ENCODE peak calls at places on chromosomes 2 and 18, in six cellular contexts. D, K, R, G, I and V are unnamed samples.

GRCh38 chr2:101349893-101350662 is 37.2 kb downstream of the CREG2 start:
- DNase-seq in D (no peak), K (no peak), G (no peak), R (peak; percentile 50), I (no peak), V (no peak)

GRCh38 chr2:183543731-183544130 is 419.5 kb downstream of the NUP35 start:
- DNase-seq in D (no peak), I (no peak), K (no peak), R (no peak), G (no peak), V (peak; percentile 24)

GRCh38 chr2:109448946-109449788 is 164.6 kb downstream of the SEPTIN10 start:
- DNase-seq in K (peak; percentile 73), G (no peak), R (no peak), I (no peak), D (peak; percentile 55), V (no peak)

GRCh38 chr18:50753311-50753710 is 66.5 kb downstream of the MRO start:
- DNase-seq in K (no peak), R (no peak), I (no peak), G (no peak), D (no peak), V (no peak)

GRCh38 chr18:24227976-24228660 is 89.3 kb downstream of the CABYR start:
- DNase-seq in R (no peak), I (no peak), D (peak; percentile 4), G (no peak), K (no peak), V (no peak)

GRCh38 chr18:14944838-14945237 is 196.9 kb downstream of the ANKRD30B start:
- DNase-seq in I (no peak), K (no peak), G (no peak), R (no peak), D (no peak), V (no peak)

GRCh38 chr2:225337183-225337582 is 62.3 kb upstream of the NYAP2 start:
- DNase-seq in K (no peak), R (no peak), G (no peak), D (no peak), I (no peak), V (no peak)

GRCh38 chr2:172734711-172735645 is 667 bp upstream of the RAPGEF4 start:
- DNase-seq in K (no peak), R (no peak), D (no peak), I (no peak), G (no peak), V (no peak)

GRCh38 chr2:109124982-109125594 is 3.9 kb upstream of the SH3RF3 start:
- DNase-seq in K (no peak), D (peak; percentile 63), G (no peak), R (no peak), I (no peak), V (no peak)

GRCh38 chr2:55204536-55204935 is 27.6 kb downstream of the CLHC1 start:
- DNase-seq in R (no peak), I (no peak), D (no peak), G (no peak), K (no peak), V (no peak)

GRCh38 chr2:47064076-47064475 is 91.0 kb downstream of the STPG4 start:
- DNase-seq in K (no peak), D (no peak), I (no peak), R (no peak), G (no peak), V (no peak)

GRCh38 chr2:206981089-206981674 is 41.9 kb downstream of the CPO start:
- DNase-seq in R (no peak), D (no peak), I (no peak), K (no peak), G (no peak), V (no peak)

GRCh38 chr2:127569274-127570065 is 34.0 kb downstream of the MYO7B start:
- DNase-seq in K (no peak), I (no peak), D (no peak), G (no peak), R (no peak), V (no peak)

GRCh38 chr2:73053316-73054114 is 18.0 kb downstream of the SFXN5 start:
- DNase-seq in I (no peak), G (no peak), D (no peak), R (no peak), K (no peak), V (no peak)

GRCh38 chr2:108304975-108305374 is 16.3 kb downstream of the SULT1C2 start:
- DNase-seq in K (no peak), I (no peak), D (no peak), G (no peak), R (no peak), V (peak; percentile 33)

GRCh38 chr18:42038936-42039335 is 83.9 kb downstream of the PIK3C3 start:
- DNase-seq in D (no peak), G (no peak), I (no peak), R (no peak), K (no peak), V (no peak)

GRCh38 chr2:3379339-3379646 is 201 bp upstream of the TRAPPC12 start:
- DNase-seq in I (no peak), G (no peak), D (no peak), R (no peak), K (no peak), V (no peak)

GRCh38 chr2:71992036-71992435 is 155.6 kb downstream of the CYP26B1 start:
- DNase-seq in D (no peak), G (no peak), R (no peak), K (no peak), I (no peak), V (no peak)

GRCh38 chr18:29491907-29492306 is 1315.0 kb upstream of the CDH2 start:
- DNase-seq in D (no peak), K (no peak), G (no peak), R (no peak), I (no peak), V (no peak)

DNA sequence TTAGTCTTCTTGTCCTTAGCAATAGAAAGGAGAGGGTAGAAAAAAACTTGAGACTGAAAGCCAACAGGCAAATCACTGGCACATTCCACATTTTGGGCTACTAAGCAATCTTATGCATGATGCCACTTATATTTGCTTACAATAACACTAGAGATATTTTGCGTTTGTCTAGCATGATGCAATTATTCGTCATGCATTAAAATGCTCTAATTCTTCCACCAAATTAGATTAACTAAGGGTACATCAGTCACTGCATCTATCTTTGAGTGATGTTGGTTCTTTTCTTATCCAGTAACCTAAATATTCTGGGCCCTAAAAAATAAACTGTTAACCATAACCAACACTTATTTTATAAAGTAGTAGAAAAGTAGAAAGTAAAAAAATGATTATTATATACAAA is 1311.7 kb upstream of the CDH2 start:
- DNase-seq in D (no peak), G (no peak), K (no peak), I (no peak), R (no peak), V (no peak)
- TF ChIP-seq GABPA in D (no peak), G (no peak), K (no peak), I (no peak), R (no peak), V (no peak)

DNA sequence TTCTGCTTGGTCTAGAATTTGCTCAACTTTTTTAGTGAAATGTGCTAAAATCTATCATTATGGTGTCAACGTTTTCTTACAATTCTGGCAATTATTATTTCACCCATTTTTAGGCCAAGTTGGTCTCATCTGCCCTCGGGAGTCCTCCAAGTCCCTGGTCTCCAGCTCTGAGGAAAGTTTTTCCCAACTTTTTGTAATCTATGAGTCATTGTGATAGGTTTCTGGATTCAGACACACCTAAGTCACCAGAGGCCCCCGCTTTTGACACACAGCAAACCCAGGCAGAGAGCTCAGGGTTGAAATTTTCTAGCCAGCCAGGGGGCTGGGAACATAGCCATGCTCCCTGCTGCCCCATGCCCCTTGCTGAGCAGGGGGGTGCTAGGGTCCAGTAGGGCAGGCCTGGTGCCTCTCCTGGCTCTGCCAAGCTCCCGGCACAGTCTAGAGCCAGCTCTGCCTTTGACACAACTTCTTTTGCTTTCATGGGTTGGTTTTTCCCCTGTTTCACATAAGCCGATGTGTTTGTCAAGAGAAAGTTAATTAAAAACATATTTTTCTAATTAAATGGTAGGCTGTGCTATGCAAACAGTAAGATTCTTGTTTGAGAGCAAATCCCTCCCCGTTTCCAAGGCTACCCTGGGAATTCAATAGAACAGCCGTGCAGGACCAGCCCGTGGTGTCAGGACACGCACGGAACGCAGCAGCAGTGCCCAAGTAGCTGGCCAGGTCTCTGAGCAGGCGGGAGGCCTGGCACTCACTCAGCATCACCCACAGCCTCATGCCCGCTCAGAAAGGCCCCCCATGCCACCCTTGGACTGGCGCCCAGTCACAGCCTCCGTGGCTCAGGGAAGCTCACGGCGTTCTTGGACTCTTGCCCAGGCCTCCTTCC is 25.5 kb upstream of the SNED1 start:
- DNase-seq in K (no peak), D (peak; percentile 85), I (no peak), G (no peak), R (no peak), V (no peak)
- TF ChIP-seq GABPA in K (no peak), D (no peak), I (no peak), G (no peak), R (no peak), V (no peak)

GRCh38 chr18:59502899-59503245 is 143.8 kb upstream of the LMAN1 start:
- DNase-seq in I (no peak), K (no peak), D (peak; percentile 63), G (no peak), R (no peak), V (no peak)

GRCh38 chr18:59501876-59502221 is 142.8 kb upstream of the LMAN1 start:
- DNase-seq in R (no peak), I (no peak), D (no peak), K (no peak), G (no peak), V (no peak)

GRCh38 chr18:59505311-59505710 is 146.2 kb upstream of the LMAN1 start:
- DNase-seq in G (no peak), R (no peak), K (no peak), D (no peak), I (no peak), V (no peak)

GRCh38 chr18:59500765-59501164 is 141.7 kb upstream of the LMAN1 start:
- DNase-seq in D (no peak), R (no peak), K (no peak), G (no peak), I (no peak), V (no peak)

GRCh38 chr18:59502222-59502898 is 143.3 kb upstream of the LMAN1 start:
- DNase-seq in G (no peak), R (no peak), K (no peak), D (no peak), I (no peak), V (no peak)
- TF ChIP-seq GABPA in G (no peak), R (no peak), K (no peak), D (no peak), I (no peak), V (no peak)

GRCh38 chr2:229713371-229714079 is 830 bp downstream of the DNER start:
- DNase-seq in I (no peak), R (no peak), D (peak; percentile 87), G (no peak), K (no peak), V (no peak)
- TF ChIP-seq GABPA in I (no peak), R (no peak), D (no peak), G (no peak), K (no peak), V (no peak)

GRCh38 chr2:85938456-85938855 is 49.7 kb upstream of the ST3GAL5 start:
- DNase-seq in K (no peak), R (no peak), I (no peak), D (no peak), G (no peak), V (no peak)

GRCh38 chr2:85936421-85937068 is 47.8 kb upstream of the ST3GAL5 start:
- DNase-seq in D (no peak), R (no peak), K (no peak), G (no peak), I (no peak), V (no peak)

GRCh38 chr2:85937069-85937439 is 48.3 kb upstream of the ST3GAL5 start:
- DNase-seq in G (no peak), I (no peak), D (no peak), R (no peak), K (no peak), V (no peak)

GRCh38 chr2:85942346-85942957 is 53.7 kb upstream of the ST3GAL5 start:
- DNase-seq in R (no peak), I (no peak), D (no peak), G (no peak), K (no peak), V (no peak)

GRCh38 chr2:85939136-85939535 is 50.3 kb upstream of the ST3GAL5 start:
- DNase-seq in R (no peak), G (no peak), K (peak; percentile 25), I (no peak), D (no peak), V (no peak)
- TF ChIP-seq GABPA in R (no peak), G (no peak), K (no peak), I (no peak), D (no peak), V (no peak)